ENCODE peak calls at places on chromosomes 13 and 19, in five cellular contexts. O, P, L, T and H are unnamed samples.

GRCh38 chr19:1129535-1129934 is 25.7 kb downstream of the GPX4 start:
- DNase-seq in O (no peak), P (no peak), L (no peak), T (no peak), H (no peak)

GRCh38 chr13:26923824-26924605 is 163.4 kb upstream of the GPR12 start:
- DNase-seq in O (peak), P (no peak), L (peak), T (no peak), H (no peak)

GRCh38 chr19:43527860-43528622 is 1.0 kb upstream of the ETHE1 start:
- DNase-seq in O (no peak), P (no peak), L (no peak), T (peak), H (no peak)

GRCh38 chr13:35785563-35786327 is 309.3 kb upstream of the MAB21L1 start:
- DNase-seq in O (no peak), P (no peak), L (no peak), T (no peak), H (no peak)

GRCh38 chr13:48265217-48265815 is 32.3 kb downstream of the ITM2B start:
- DNase-seq in O (no peak), P (no peak), L (no peak), T (no peak), H (no peak)

GRCh38 chr13:112341976-112342735 is 34.0 kb upstream of the SPACA7 start:
- DNase-seq in O (no peak), P (no peak), L (no peak), T (no peak), H (no peak)

GRCh38 chr13:75550159-75550567 is 572 bp downstream of the UCHL3 start:
- DNase-seq in O (peak), P (no peak), L (peak), T (no peak), H (no peak)

GRCh38 chr19:54937926-54938325 is 9.4 kb downstream of the NLRP7 start:
- DNase-seq in O (no peak), P (no peak), L (no peak), T (no peak), H (no peak)

GRCh38 chr13:101144808-101145419 is 271.4 kb downstream of the NALCN start:
- DNase-seq in O (peak), P (no peak), L (peak), T (no peak), H (no peak)

GRCh38 chr19:58107778-58108545 is 9.9 kb upstream of the ZSCAN18 start:
- DNase-seq in O (no peak), P (no peak), L (no peak), T (no peak), H (no peak)

GRCh38 chr13:21465710-21466160 is 6.6 kb upstream of the ZDHHC20 start:
- DNase-seq in O (no peak), P (no peak), L (no peak), T (no peak), H (no peak)

GRCh38 chr19:19294914-19295313 is 21.8 kb upstream of the TM6SF2 start:
- DNase-seq in O (no peak), P (no peak), L (no peak), T (no peak), H (no peak)

GRCh38 chr19:4343056-4343844 is at the start of gene MPND:
- DNase-seq in O (peak), P (peak), L (no peak), T (peak), H (no peak)

GRCh38 chr13:99691552-99691951 is 190.3 kb downstream of the TM9SF2 start:
- DNase-seq in O (no peak), P (no peak), L (no peak), T (no peak), H (no peak)

GRCh38 chr19:23343434-23344010 is 51.7 kb downstream of the ZNF91 start:
- DNase-seq in O (no peak), P (no peak), L (no peak), T (no peak), H (no peak)
- H3K4me3 ChIP-seq in O (no peak), P (no peak), L (no peak), T (no peak), H (no peak)

DNA sequence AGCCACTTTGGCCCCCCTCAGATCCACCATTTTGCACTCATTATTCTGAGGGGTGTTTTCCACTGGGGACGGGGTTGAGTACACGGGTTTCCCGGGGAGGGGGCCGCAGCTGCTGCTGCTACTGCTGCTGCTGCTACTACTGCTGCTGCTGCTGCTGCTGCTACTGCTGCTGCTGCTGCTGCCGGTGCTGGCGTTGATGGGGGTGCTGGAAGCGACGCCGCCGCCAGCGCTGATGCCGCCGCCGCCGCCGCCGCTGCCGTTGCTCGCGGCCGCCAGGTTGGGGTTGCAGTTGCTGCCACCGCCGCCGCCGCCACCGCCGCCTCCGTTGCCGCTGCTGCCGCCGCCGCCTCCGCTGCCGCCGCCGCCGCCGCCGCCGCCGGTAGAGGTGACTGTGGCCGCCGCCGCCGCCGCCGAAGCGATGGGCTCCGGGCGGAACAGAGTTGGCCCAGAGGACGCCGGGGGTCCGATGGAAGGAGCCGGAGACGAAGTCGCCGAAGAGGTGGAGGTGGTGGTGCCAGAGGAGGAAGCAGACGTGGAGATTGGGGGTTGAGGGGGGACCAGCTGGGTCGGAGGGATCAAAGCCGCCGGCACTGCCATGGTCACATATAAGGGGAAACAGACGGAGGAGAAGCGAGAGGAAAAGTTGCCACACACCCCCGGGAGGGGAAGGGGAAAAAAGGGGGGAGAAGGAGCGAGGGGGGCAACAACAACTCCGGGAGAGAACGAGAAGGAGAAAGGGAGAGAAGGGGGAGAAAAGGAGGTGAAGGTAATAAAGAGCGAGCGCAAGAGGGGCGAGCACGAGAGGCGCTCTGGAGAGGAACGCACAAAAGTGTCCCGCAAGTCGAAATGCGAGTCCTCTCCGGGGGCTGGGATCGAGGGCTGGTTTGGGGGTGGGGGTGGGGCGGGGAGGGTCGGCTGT is 572 bp downstream of the DACH1 start:
- DNase-seq in O (no peak), P (no peak), L (no peak), T (peak), H (no peak)
- TF ChIP-seq CTCF in O (no peak), P (no peak), L (no peak), T (no peak), H (no peak)

DNA sequence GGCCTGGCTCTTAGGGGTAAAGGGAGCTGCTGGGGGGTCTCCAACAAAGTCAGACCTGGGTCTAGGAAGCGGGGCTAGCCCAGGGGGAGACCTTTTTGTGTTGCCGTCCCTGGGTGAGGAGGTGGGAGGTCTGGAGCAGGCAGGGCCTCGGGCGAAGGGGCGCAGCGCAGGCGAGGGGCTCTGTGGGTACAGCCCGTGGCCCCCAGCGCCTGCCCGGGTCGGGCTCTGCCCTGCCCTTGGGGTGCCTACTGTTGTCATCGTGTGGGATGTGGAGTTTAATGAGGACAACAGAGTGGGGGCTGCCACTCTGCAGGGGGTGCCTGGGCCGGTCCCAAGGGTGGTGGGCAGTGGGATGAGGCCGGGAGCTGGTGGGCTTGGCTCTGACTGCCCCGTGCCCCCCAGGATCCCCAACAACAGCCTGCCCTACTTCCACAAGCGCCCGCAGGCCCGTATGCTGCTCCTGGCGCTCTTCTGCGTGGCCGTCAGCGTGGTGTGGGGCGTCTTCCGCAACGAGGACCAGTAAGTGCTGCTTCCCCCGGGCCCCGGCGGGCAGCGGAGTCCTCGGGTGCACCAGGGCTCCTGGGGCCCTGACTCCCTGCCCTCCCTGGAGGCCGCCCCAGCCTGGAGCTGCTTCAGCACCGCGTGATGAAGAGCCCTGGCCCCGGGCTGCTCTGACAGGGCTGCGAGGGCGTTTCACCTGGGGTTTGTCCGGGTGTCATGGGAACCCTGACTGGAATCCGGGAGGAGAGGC is 12.2 kb downstream of the SPPL2B start:
- DNase-seq in O (no peak), P (no peak), L (no peak), T (no peak), H (no peak)
- H3K4me3 ChIP-seq in O (no peak), P (no peak), L (no peak), T (no peak), H (no peak)

GRCh38 chr19:10915511-10916091 is 12.8 kb downstream of the YIPF2 start:
- DNase-seq in O (no peak), P (no peak), L (peak), T (peak), H (peak)
- TF ChIP-seq CTCF in O (no peak), P (no peak), L (peak), T (no peak), H (peak)

DNA sequence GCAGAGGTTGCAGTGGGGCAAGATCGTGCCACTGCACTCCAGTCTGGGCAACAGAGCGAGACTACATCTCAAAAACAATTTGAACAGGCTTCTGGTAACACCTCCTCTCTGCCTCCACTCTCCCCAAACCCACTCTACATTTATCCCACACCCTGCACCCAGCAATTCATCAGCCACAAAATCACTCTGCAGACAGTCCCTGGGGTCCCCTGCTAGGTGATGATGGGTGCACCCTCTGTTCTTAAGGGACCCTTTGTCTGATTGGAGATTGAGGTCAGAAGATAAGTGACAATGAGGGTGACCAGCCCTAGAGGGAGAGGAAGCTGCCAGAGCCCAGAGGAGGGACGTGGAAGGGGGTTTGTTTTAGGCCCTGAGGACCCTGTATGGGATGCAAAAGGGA is 2.2 kb downstream of the BCL3 start:
- DNase-seq in O (peak), P (no peak), L (no peak), T (no peak), H (no peak)
- H3K4me3 ChIP-seq in O (peak), P (no peak), L (peak), T (peak), H (peak)

GRCh38 chr13:49456156-49456555 is 12.1 kb downstream of the SETDB2 start:
- DNase-seq in O (no peak), P (no peak), L (no peak), T (no peak), H (no peak)
- TF ChIP-seq CTCF in O (no peak), P (no peak), L (no peak), T (no peak), H (no peak)

GRCh38 chr19:49513746-49514118 is 1.3 kb downstream of the FCGRT start:
- DNase-seq in O (no peak), P (no peak), L (no peak), T (no peak), H (no peak)

GRCh38 chr19:49512970-49513745 is 697 bp downstream of the FCGRT start:
- DNase-seq in O (no peak), P (no peak), L (no peak), T (peak), H (no peak)

GRCh38 chr19:49515767-49516166 is 3.3 kb downstream of the FCGRT start:
- DNase-seq in O (no peak), P (no peak), L (no peak), T (peak), H (no peak)

GRCh38 chr19:49518033-49518432 is 5.6 kb downstream of the FCGRT start:
- DNase-seq in O (no peak), P (no peak), L (no peak), T (no peak), H (no peak)

GRCh38 chr19:49514151-49514550 is 1.7 kb downstream of the FCGRT start:
- DNase-seq in O (no peak), P (no peak), L (no peak), T (no peak), H (no peak)
- H3K4me3 ChIP-seq in O (no peak), P (peak), L (no peak), T (peak), H (no peak)